ENCODE peak calls at places on chromosome 17, in seven cellular contexts. I, C, S, B, A, Y and D are unnamed samples.
A peak's percentile ranks its signal among the peaks of the same experiment; 100 is the strongest.

GRCh38 chr17:31882571-31882970 is 18.9 kb downstream of the UTP6 start:
- DNase-seq in C (no peak), I (no peak), A (no peak), Y (no peak), B (no peak), S (peak; percentile 25), D (no peak)

GRCh38 chr17:45722161-45722560 is 62.0 kb upstream of the CRHR1 start:
- DNase-seq in Y (no peak), I (no peak), A (peak; percentile 79), C (no peak), S (peak; percentile 15), B (no peak), D (no peak)

GRCh38 chr17:34580685-34581445 is 1.5 kb downstream of the TMEM132E start:
- DNase-seq in A (peak; percentile 51), I (no peak), Y (no peak), B (no peak), S (no peak), C (no peak), D (no peak)

GRCh38 chr17:73288534-73289302 is 23.1 kb downstream of the CDC42EP4 start:
- DNase-seq in A (no peak), Y (no peak), B (peak; percentile 51), I (peak; percentile 76), S (peak; percentile 75), C (no peak), D (peak; percentile 58)

GRCh38 chr17:47694818-47695663 is 1.1 kb downstream of the TBKBP1 start:
- DNase-seq in B (peak; percentile 68), I (peak; percentile 79), S (peak; percentile 88), Y (no peak), A (no peak), C (no peak), D (no peak)

GRCh38 chr17:63988741-63989621 is 9.2 kb upstream of the PRR29 start:
- DNase-seq in I (peak; percentile 39), S (no peak), C (no peak), B (no peak), A (peak; percentile 38), Y (no peak), D (no peak)

GRCh38 chr17:4631836-4632582 is 9.5 kb downstream of the ALOX15 start:
- DNase-seq in I (no peak), C (no peak), A (peak; percentile 40), S (no peak), Y (no peak), B (no peak), D (no peak)

GRCh38 chr17:48471807-48472484 is 41.9 kb upstream of the SKAP1 start:
- DNase-seq in S (no peak), B (no peak), I (no peak), A (no peak), C (no peak), Y (no peak), D (no peak)

GRCh38 chr17:27466748-27467375 is 10.6 kb downstream of the KSR1 start:
- DNase-seq in I (no peak), B (no peak), C (no peak), A (no peak), Y (no peak), S (no peak), D (no peak)

GRCh38 chr17:61072648-61073047 is 327.0 kb upstream of the TBX2 start:
- DNase-seq in A (no peak), C (no peak), B (no peak), Y (no peak), S (no peak), I (no peak), D (no peak)

GRCh38 chr17:11279776-11280344 is 38.8 kb downstream of the SHISA6 start:
- DNase-seq in C (peak; percentile 11), A (no peak), B (no peak), Y (no peak), S (no peak), I (no peak), D (no peak)

GRCh38 chr17:77849203-77849602 is 109.3 kb upstream of the TNRC6C start:
- DNase-seq in S (no peak), Y (no peak), C (no peak), A (no peak), B (no peak), I (no peak), D (no peak)

GRCh38 chr17:16468428-16468992 is 23.5 kb downstream of the LRRC75A start:
- DNase-seq in C (no peak), B (no peak), S (no peak), Y (no peak), I (no peak), A (no peak), D (no peak)

GRCh38 chr17:1035546-1036170 is 38.7 kb downstream of the TIMM22 start:
- DNase-seq in I (no peak), B (no peak), A (no peak), S (no peak), Y (no peak), C (no peak), D (no peak)

GRCh38 chr17:39674702-39675389 is 6.6 kb downstream of the PNMT start:
- DNase-seq in I (peak; percentile 84), S (peak; percentile 91), Y (no peak), A (no peak), C (no peak), B (no peak), D (peak; percentile 77)

GRCh38 chr17:59853168-59853918 is 39.4 kb downstream of the TUBD1 start:
- DNase-seq in I (peak; percentile 83), A (peak; percentile 56), B (peak; percentile 34), S (peak; percentile 46), Y (peak; percentile 87), C (peak; percentile 87), D (peak; percentile 81)

GRCh38 chr17:45787656-45788055 is 3.5 kb downstream of the CRHR1 start:
- DNase-seq in I (no peak), A (no peak), S (no peak), B (no peak), Y (no peak), C (no peak), D (no peak)

GRCh38 chr17:45035848-45036247 is 15.6 kb downstream of the DCAKD start:
- DNase-seq in C (no peak), Y (no peak), A (no peak), S (no peak), B (no peak), I (peak; percentile 50), D (no peak)

GRCh38 chr17:49995055-49995738 is at the start of gene DLX3:
- DNase-seq in A (peak; percentile 88), C (no peak), B (peak; percentile 73), Y (peak; percentile 12), S (peak; percentile 90), I (peak; percentile 65), D (peak; percentile 90)

GRCh38 chr17:11598274-11599221 is at the start of gene DNAH9:
- DNase-seq in Y (no peak), C (peak; percentile 87), A (peak; percentile 93), B (peak; percentile 96), I (peak; percentile 96), S (peak; percentile 93), D (peak; percentile 96)

GRCh38 chr17:40419559-40420331 is 2.0 kb upstream of the TOP2A start:
- DNase-seq in S (no peak), I (no peak), C (peak; percentile 76), B (no peak), A (no peak), Y (no peak), D (no peak)

GRCh38 chr17:352421-353212 is at the start of gene RPH3AL:
- DNase-seq in S (no peak), C (no peak), A (no peak), I (peak; percentile 85), Y (no peak), B (peak; percentile 82), D (peak; percentile 30)

GRCh38 chr17:31487648-31488263 is 96.3 kb downstream of the RAB11FIP4 start:
- DNase-seq in I (peak; percentile 97), S (peak; percentile 79), Y (no peak), C (no peak), A (peak; percentile 96), B (peak; percentile 91), D (peak; percentile 96)

GRCh38 chr17:4175921-4176802 is 33.2 kb downstream of the CYB5D2 start:
- DNase-seq in Y (no peak), C (no peak), A (no peak), B (no peak), S (no peak), I (no peak), D (no peak)

GRCh38 chr17:40520991-40521453 is 19.6 kb upstream of the TNS4 start:
- DNase-seq in B (no peak), Y (no peak), I (no peak), C (no peak), A (no peak), S (peak; percentile 62), D (no peak)

GRCh38 chr17:2937331-2938003 is 125.9 kb downstream of the OR1D5 start:
- DNase-seq in C (no peak), B (no peak), S (no peak), A (no peak), Y (no peak), I (no peak), D (no peak)
- TF ChIP-seq CTCF in C (peak; percentile 44), B (no peak), S (no peak), A (no peak), Y (no peak), I (no peak), D (no peak)

DNA sequence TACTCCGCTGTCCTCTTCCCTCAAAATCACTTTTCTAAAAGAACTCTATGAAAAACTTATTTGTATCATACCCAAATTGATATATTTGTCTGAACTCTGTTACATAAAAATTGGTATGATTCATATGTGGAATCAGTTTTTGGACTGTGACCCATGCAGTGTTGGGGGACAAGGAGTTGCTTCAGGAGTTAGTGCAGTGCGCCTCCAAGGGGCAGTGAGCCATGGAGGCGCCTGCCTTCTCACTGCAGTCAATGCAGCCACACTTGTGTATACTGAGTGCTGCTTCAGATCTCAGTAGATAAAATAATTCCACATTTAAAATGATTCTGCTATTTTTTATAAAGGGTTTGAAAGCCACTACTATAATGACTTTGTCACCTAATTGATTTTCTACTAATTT is 32.5 kb downstream of the DGKE start:
- DNase-seq in Y (no peak), C (no peak), S (no peak), A (no peak), I (no peak), B (no peak), D (no peak)
- TF ChIP-seq CTCF in Y (no peak), C (no peak), S (no peak), A (no peak), I (no peak), B (no peak), D (no peak)

DNA sequence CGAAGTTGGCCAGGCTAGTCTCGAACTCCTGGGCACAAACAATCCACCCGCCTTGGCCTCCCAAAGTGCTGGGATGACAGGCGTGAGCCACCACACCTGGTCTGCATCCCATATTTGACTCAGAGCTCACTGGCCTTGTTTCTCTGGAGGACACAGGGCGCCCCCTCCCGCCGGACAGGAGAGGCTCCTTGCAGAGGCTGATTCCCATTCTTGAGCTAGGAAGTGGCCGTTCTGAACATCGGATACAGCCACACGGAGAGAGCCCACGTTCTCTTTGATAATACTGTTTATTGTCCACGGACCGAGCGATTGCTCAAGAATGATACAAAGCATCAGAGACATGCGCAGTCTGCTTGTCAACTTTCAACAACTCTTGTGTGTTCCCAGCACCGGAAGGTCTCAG is 12.1 kb upstream of the USP36 start:
- DNase-seq in B (no peak), S (no peak), I (no peak), C (no peak), Y (no peak), A (peak; percentile 52), D (no peak)
- TF ChIP-seq CTCF in B (no peak), S (no peak), I (no peak), C (no peak), Y (no peak), A (no peak), D (no peak)

GRCh38 chr17:12898110-12898509 is 108.8 kb downstream of the ARHGAP44 start:
- DNase-seq in A (no peak), I (no peak), S (no peak), C (no peak), B (no peak), Y (no peak), D (no peak)
- TF ChIP-seq CTCF in A (no peak), I (no peak), S (no peak), C (no peak), B (no peak), Y (no peak), D (no peak)

GRCh38 chr17:79974786-79975497 is 60.7 kb downstream of the TBC1D16 start:
- DNase-seq in C (no peak), S (peak; percentile 41), B (no peak), I (peak; percentile 46), Y (no peak), A (peak; percentile 80), D (no peak)
- TF ChIP-seq CTCF in C (peak; percentile 14), S (no peak), B (no peak), I (no peak), Y (no peak), A (peak; percentile 40), D (no peak)